ENCODE peak calls at places on chromosomes 11 and 22, in five cellular contexts. P is choroid plexus epithelial cell, E is fibroblast of pulmonary artery, L is neural progenitor cell, R is pancreas. O is an unnamed sample.

GRCh38 chr11:107496011-107496410 is 38.4 kb upstream of the CWF19L2 start:
- DNase-seq in P (peak; percentile 86), E (peak; percentile 97), L (no peak), R (no peak), O (no peak)

GRCh38 chr11:77322926-77323590 is 21.6 kb upstream of the GDPD4 start:
- DNase-seq in P (no peak), E (no peak), L (no peak), R (no peak), O (no peak)

GRCh38 chr11:44565746-44566558 is 489 bp downstream of the CD82 start:
- DNase-seq in P (no peak), E (no peak), L (no peak), R (no peak), O (no peak)

GRCh38 chr11:19359425-19360000 is 118.8 kb upstream of the E2F8 start:
- DNase-seq in P (peak; percentile 75), E (peak; percentile 60), L (no peak), R (no peak), O (no peak)

GRCh38 chr11:120612363-120613263 is 101.1 kb downstream of the GRIK4 start:
- DNase-seq in P (peak; percentile 57), E (peak; percentile 25), L (no peak), R (no peak), O (no peak)

GRCh38 chr11:46248270-46249102 is 29.0 kb upstream of the CREB3L1 start:
- DNase-seq in P (peak; percentile 96), E (peak; percentile 90), L (no peak), R (no peak), O (no peak)

GRCh38 chr11:45056529-45056928 is 89.9 kb upstream of the PRDM11 start:
- DNase-seq in P (no peak), E (no peak), L (peak; percentile 96), R (no peak), O (no peak)

GRCh38 chr11:45180158-45180887 is 33.9 kb downstream of the PRDM11 start:
- DNase-seq in P (peak; percentile 5), E (no peak), L (peak; percentile 81), R (peak; percentile 83), O (no peak)

GRCh38 chr11:18259259-18259658 is 6.8 kb upstream of the SAA1 start:
- DNase-seq in P (no peak), E (no peak), L (no peak), R (no peak), O (no peak)

GRCh38 chr11:62922653-62923371 is 1.6 kb upstream of the CHRM1 start:
- DNase-seq in P (no peak), E (peak; percentile 14), L (peak; percentile 40), R (no peak), O (no peak)

GRCh38 chr11:69683764-69684333 is 8.7 kb upstream of the LTO1 start:
- DNase-seq in P (no peak), E (peak; percentile 25), L (peak; percentile 56), R (no peak), O (no peak)

GRCh38 chr11:47917643-47918369 is 62.6 kb upstream of the PTPRJ start:
- DNase-seq in P (peak; percentile 91), E (peak; percentile 99), L (no peak), R (peak; percentile 85), O (no peak)

GRCh38 chr11:134542401-134543143 is 130.5 kb upstream of the B3GAT1 start:
- DNase-seq in P (no peak), E (no peak), L (no peak), R (no peak), O (no peak)

GRCh38 chr11:73445980-73446379 is 69.8 kb downstream of the RELT start:
- DNase-seq in P (no peak), E (no peak), L (no peak), R (no peak), O (no peak)

GRCh38 chr11:61345170-61345610 is 12.2 kb downstream of the TKFC start:
- DNase-seq in P (no peak), E (no peak), L (no peak), R (no peak), O (no peak)

GRCh38 chr11:63901660-63902059 is 15.3 kb downstream of the RCOR2 start:
- DNase-seq in P (peak; percentile 62), E (peak; percentile 51), L (no peak), R (no peak), O (no peak)

GRCh38 chr11:131468565-131468964 is 98.2 kb downstream of the NTM start:
- DNase-seq in P (peak; percentile 2), E (no peak), L (no peak), R (no peak), O (no peak)

GRCh38 chr11:6438979-6439571 is 1.7 kb downstream of the HPX start:
- DNase-seq in P (peak; percentile 78), E (peak; percentile 70), L (peak; percentile 69), R (peak; percentile 39), O (peak; percentile 35)

GRCh38 chr11:86587559-86588193 is 84.7 kb downstream of the ME3 start:
- DNase-seq in P (no peak), E (no peak), L (no peak), R (no peak), O (no peak)
- H3K4me3 ChIP-seq in P (no peak overlapping the region), E (no peak overlapping the region), L (no peak overlapping the region), R (no peak overlapping the region), O (no peak overlapping the region)

DNA sequence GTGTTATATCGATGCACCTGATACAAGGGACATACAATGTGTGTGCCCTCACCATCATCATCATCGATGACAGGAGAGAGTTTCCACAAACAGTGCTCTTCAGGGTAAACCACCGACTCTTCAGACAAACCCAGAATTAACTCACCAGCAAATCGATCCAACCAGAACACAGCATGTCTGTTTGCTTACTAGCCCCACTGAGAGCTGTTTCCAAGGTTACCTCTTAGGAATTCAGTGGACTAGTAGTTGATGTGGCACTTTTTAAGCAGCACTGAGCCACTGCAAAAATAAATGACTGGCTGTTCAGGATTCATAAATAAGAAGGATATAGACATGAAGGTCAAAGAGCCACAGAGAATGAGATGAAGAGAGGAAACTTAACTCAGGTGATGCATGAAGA is 83.1 kb downstream of the PARVA start:
- DNase-seq in P (peak; percentile 66), E (no peak), L (peak; percentile 12), R (no peak), O (no peak)
- TF ChIP-seq CTCF in P (no peak), E (no peak), L (no peak), R (no peak), O (no peak)

GRCh38 chr11:117229931-117230285 is 2.0 kb downstream of the PCSK7 start:
- DNase-seq in P (no peak), E (no peak), L (no peak), R (no peak), O (no peak)
- H3K4me3 ChIP-seq in P (no peak overlapping the region), E (no peak overlapping the region), L (no peak overlapping the region), R (no peak overlapping the region), O (no peak overlapping the region)

GRCh38 chr22:36332623-36333331 is 55.0 kb downstream of the MYH9 start:
- DNase-seq in P (peak; percentile 80), E (peak; percentile 73), L (no peak), R (no peak), O (peak; percentile 83)

GRCh38 chr22:36331306-36331911 is 56.4 kb downstream of the MYH9 start:
- DNase-seq in P (peak; percentile 94), E (peak; percentile 96), L (no peak), R (peak; percentile 68), O (peak; percentile 92)

GRCh38 chr22:36330655-36331305 is 57.0 kb downstream of the MYH9 start:
- DNase-seq in P (peak; percentile 67), E (peak; percentile 83), L (no peak), R (no peak), O (peak; percentile 68)

GRCh38 chr22:36333632-36334031 is 54.1 kb downstream of the MYH9 start:
- DNase-seq in P (no peak), E (no peak), L (no peak), R (no peak), O (peak; percentile 82)

DNA sequence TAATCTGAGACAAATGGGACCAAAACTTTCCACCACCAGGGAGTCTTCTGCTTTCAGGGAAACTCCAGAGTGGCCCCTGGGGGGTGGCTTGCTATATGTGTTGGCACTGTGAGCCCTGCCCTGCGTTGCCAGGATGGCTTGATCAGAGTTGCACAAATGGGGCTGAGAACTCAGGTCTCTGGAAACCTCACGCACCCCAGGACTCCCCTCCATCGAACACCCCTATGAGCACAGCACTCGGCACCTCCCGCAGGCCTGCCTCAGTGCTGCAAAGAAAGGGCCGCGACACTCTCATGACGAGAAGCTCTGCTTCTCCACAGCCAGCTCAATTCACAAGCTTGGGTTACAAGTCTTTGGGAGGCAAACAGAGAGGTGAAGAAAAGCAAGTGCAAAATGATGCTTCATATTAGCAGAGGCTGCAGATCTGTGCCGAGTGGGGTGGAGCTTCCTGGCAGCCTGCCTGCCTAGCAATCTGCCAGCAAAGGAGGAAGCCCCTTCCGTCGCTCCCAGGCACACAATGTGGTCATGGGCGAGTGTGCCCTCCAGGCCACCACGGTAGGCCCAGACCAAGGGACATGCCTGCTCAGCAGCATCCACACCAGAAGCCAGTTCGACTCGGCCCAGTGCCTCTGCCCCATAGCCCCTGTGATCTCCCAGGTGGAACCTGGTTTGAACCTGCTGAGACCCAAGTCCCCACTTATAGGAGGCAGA is 55.7 kb downstream of the MYH9 start:
- DNase-seq in P (peak; percentile 67), E (no peak), L (no peak), R (peak; percentile 64), O (no peak)
- TF ChIP-seq CTCF in P (no peak), E (no peak), L (no peak), R (no peak), O (no peak)

DNA sequence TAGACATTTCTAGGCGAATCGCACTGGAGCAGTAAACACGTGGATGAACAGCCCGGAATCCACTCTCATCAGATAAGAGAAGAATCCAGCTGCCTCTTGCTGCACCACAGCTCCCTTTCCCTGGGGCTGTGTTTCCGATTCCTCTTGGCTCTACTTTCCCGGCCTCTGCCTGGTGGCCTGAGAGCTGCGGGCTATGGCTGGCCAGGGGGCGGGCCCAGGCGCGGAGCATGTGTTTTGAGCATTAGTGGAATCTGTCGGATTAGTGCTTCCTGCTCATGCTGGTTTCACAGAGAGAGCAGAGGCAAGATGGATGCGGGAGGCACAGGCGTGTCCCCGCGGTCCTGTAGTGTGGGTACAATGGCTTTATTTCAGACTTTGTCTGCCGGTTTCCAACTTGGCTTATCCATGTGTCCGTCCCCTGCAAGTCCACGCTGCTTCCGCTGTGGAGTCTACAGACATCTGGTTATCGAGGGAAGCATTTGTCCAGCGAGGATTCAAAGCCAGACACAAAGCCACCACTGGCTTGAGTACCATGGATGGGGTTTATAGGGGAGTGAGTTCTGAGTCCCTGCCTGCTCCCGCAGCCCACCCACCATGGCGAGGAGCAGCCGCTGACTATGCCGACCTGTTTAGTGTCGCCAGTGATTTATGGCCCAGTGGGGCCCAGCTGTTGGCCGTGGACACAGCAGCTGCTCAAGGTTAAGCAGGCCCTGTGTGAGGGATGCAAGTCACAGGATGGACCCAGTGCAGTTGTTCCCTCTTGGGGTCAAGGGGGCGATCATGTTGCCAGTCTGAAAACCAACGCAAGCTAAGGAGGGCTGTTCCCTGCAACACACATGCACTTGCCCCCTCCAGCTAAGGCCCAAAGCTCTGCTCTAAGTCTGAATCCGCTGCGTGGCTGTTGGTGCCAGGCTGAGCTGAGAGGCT is 43.3 kb upstream of the EP300 start:
- DNase-seq in P (peak; percentile 80), E (peak; percentile 76), L (peak; percentile 74), R (peak; percentile 47), O (no peak)
- H3K4me3 ChIP-seq in P (peak overlapping the region; percentile 28), E (peak overlapping the region; percentile 7), L (no peak overlapping the region), R (peak overlapping the region; percentile 3), O (no peak overlapping the region)

DNA sequence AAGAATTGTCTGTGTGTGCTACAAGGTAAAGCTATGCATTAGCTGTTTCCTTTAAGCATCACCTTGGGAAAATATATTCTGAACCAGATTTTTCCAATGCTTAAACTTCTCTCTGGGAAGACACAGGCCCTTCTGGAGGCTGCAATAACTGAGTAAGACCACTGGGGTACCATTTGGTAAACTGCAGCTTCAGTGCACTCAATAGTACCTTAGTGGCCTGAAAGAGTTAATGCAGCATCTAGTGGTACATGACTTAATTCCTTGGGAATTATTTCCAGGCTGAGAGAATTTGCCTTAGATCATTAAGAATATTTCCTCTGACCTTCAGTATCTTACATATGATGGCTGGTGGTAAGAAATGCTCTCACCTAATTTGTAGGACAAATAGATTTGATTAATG is 727.4 kb downstream of the DLG2 start:
- DNase-seq in P (peak; percentile 50), E (no peak), L (peak; percentile 66), R (no peak), O (no peak)
- TF ChIP-seq CTCF in P (peak; percentile 53), E (no peak), L (peak; percentile 68), R (no peak), O (no peak)

GRCh38 chr22:42939451-42939881 is 75.5 kb downstream of the PACSIN2 start:
- DNase-seq in P (no peak), E (no peak), L (no peak), R (no peak), O (no peak)
- H3K4me3 ChIP-seq in P (no peak overlapping the region), E (no peak overlapping the region), L (no peak overlapping the region), R (no peak overlapping the region), O (no peak overlapping the region)